ENCODE peak calls at places on chromosomes 6 and 20, in six cellular contexts. One of them, this sample, is unnamed.

GRCh38 chr20:48718914-48719578 is 108.8 kb downstream of the PREX1 start:
- DNase-seq in stimulated activated CD4-positive, alpha-beta T cell treated with anti-CD3 and anti-CD28 coated beads, Interleukin-15, amount 100 ng/mL, for 1 hour: no peak
- DNase-seq in caudate nucleus: no peak
- DNase-seq in psoas muscle: no peak
- DNase-seq in heart left ventricle: no peak
- DNase-seq in activated naive CD8-positive, alpha-beta T cell treated with anti-CD3 and anti-CD28 coated beads, Interleukin-2, amount 50 U/mL, for 24 hours: peak; percentile 69
- DNase-seq in this sample: peak; percentile 47

GRCh38 chr6:33061987-33062386 is 11.5 kb downstream of the HLA-DPA1 start:
- DNase-seq in psoas muscle: no peak
- DNase-seq in activated naive CD8-positive, alpha-beta T cell treated with anti-CD3 and anti-CD28 coated beads, Interleukin-2, amount 50 U/mL, for 24 hours: no peak
- DNase-seq in stimulated activated CD4-positive, alpha-beta T cell treated with anti-CD3 and anti-CD28 coated beads, Interleukin-15, amount 100 ng/mL, for 1 hour: no peak
- DNase-seq in heart left ventricle: no peak
- DNase-seq in caudate nucleus: no peak
- DNase-seq in this sample: peak; percentile 47

GRCh38 chr20:64165866-64166600 is 1.8 kb downstream of the MYT1 start:
- DNase-seq in psoas muscle: no peak
- DNase-seq in caudate nucleus: no peak
- DNase-seq in heart left ventricle: no peak
- DNase-seq in stimulated activated CD4-positive, alpha-beta T cell treated with anti-CD3 and anti-CD28 coated beads, Interleukin-15, amount 100 ng/mL, for 1 hour: no peak
- DNase-seq in activated naive CD8-positive, alpha-beta T cell treated with anti-CD3 and anti-CD28 coated beads, Interleukin-2, amount 50 U/mL, for 24 hours: no peak
- DNase-seq in this sample: no peak

GRCh38 chr6:104682722-104683643 is 176.7 kb downstream of the HACE1 start:
- DNase-seq in stimulated activated CD4-positive, alpha-beta T cell treated with anti-CD3 and anti-CD28 coated beads, Interleukin-15, amount 100 ng/mL, for 1 hour: peak; percentile 28
- DNase-seq in heart left ventricle: peak; percentile 39
- DNase-seq in activated naive CD8-positive, alpha-beta T cell treated with anti-CD3 and anti-CD28 coated beads, Interleukin-2, amount 50 U/mL, for 24 hours: peak; percentile 82
- DNase-seq in caudate nucleus: no peak
- DNase-seq in psoas muscle: peak; percentile 54
- DNase-seq in this sample: peak; percentile 74

GRCh38 chr6:112595201-112595600 is 248.1 kb downstream of the RFPL4B start:
- DNase-seq in stimulated activated CD4-positive, alpha-beta T cell treated with anti-CD3 and anti-CD28 coated beads, Interleukin-15, amount 100 ng/mL, for 1 hour: no peak
- DNase-seq in caudate nucleus: no peak
- DNase-seq in heart left ventricle: no peak
- DNase-seq in activated naive CD8-positive, alpha-beta T cell treated with anti-CD3 and anti-CD28 coated beads, Interleukin-2, amount 50 U/mL, for 24 hours: no peak
- DNase-seq in psoas muscle: no peak
- DNase-seq in this sample: no peak

GRCh38 chr6:155117266-155117665 is 122.2 kb downstream of the TIAM2 start:
- DNase-seq in psoas muscle: no peak
- DNase-seq in stimulated activated CD4-positive, alpha-beta T cell treated with anti-CD3 and anti-CD28 coated beads, Interleukin-15, amount 100 ng/mL, for 1 hour: no peak
- DNase-seq in caudate nucleus: no peak
- DNase-seq in activated naive CD8-positive, alpha-beta T cell treated with anti-CD3 and anti-CD28 coated beads, Interleukin-2, amount 50 U/mL, for 24 hours: no peak
- DNase-seq in heart left ventricle: no peak
- DNase-seq in this sample: peak; percentile 75

GRCh38 chr6:151493495-151494234 is at the start of gene CCDC170:
- DNase-seq in activated naive CD8-positive, alpha-beta T cell treated with anti-CD3 and anti-CD28 coated beads, Interleukin-2, amount 50 U/mL, for 24 hours: peak; percentile 15
- DNase-seq in stimulated activated CD4-positive, alpha-beta T cell treated with anti-CD3 and anti-CD28 coated beads, Interleukin-15, amount 100 ng/mL, for 1 hour: no peak
- DNase-seq in heart left ventricle: peak; percentile 62
- DNase-seq in caudate nucleus: no peak
- DNase-seq in psoas muscle: peak; percentile 66
- DNase-seq in this sample: peak; percentile 36

GRCh38 chr20:51926670-51927305 is 124.5 kb upstream of the SALL4 start:
- DNase-seq in caudate nucleus: no peak
- DNase-seq in stimulated activated CD4-positive, alpha-beta T cell treated with anti-CD3 and anti-CD28 coated beads, Interleukin-15, amount 100 ng/mL, for 1 hour: no peak
- DNase-seq in activated naive CD8-positive, alpha-beta T cell treated with anti-CD3 and anti-CD28 coated beads, Interleukin-2, amount 50 U/mL, for 24 hours: no peak
- DNase-seq in psoas muscle: no peak
- DNase-seq in heart left ventricle: no peak
- DNase-seq in this sample: peak; percentile 47

GRCh38 chr6:127475823-127476176 is 16.6 kb upstream of the KIAA0408 start:
- DNase-seq in activated naive CD8-positive, alpha-beta T cell treated with anti-CD3 and anti-CD28 coated beads, Interleukin-2, amount 50 U/mL, for 24 hours: no peak
- DNase-seq in stimulated activated CD4-positive, alpha-beta T cell treated with anti-CD3 and anti-CD28 coated beads, Interleukin-15, amount 100 ng/mL, for 1 hour: no peak
- DNase-seq in heart left ventricle: no peak
- DNase-seq in psoas muscle: peak; percentile 42
- DNase-seq in caudate nucleus: no peak
- DNase-seq in this sample: no peak

GRCh38 chr6:5025911-5026819 is 22.3 kb upstream of the RPP40 start:
- DNase-seq in activated naive CD8-positive, alpha-beta T cell treated with anti-CD3 and anti-CD28 coated beads, Interleukin-2, amount 50 U/mL, for 24 hours: no peak
- DNase-seq in stimulated activated CD4-positive, alpha-beta T cell treated with anti-CD3 and anti-CD28 coated beads, Interleukin-15, amount 100 ng/mL, for 1 hour: no peak
- DNase-seq in caudate nucleus: no peak
- DNase-seq in psoas muscle: peak; percentile 67
- DNase-seq in heart left ventricle: peak; percentile 64
- DNase-seq in this sample: peak; percentile 53

GRCh38 chr20:62666736-62667529 is 24.6 kb downstream of the SLCO4A1 start:
- DNase-seq in caudate nucleus: no peak
- DNase-seq in activated naive CD8-positive, alpha-beta T cell treated with anti-CD3 and anti-CD28 coated beads, Interleukin-2, amount 50 U/mL, for 24 hours: no peak
- DNase-seq in stimulated activated CD4-positive, alpha-beta T cell treated with anti-CD3 and anti-CD28 coated beads, Interleukin-15, amount 100 ng/mL, for 1 hour: no peak
- DNase-seq in psoas muscle: peak; percentile 70
- DNase-seq in heart left ventricle: peak; percentile 78
- DNase-seq in this sample: peak; percentile 26

GRCh38 chr20:36349384-36350170 is 43.4 kb downstream of the DLGAP4 start:
- DNase-seq in stimulated activated CD4-positive, alpha-beta T cell treated with anti-CD3 and anti-CD28 coated beads, Interleukin-15, amount 100 ng/mL, for 1 hour: no peak
- DNase-seq in psoas muscle: peak; percentile 27
- DNase-seq in heart left ventricle: no peak
- DNase-seq in caudate nucleus: no peak
- DNase-seq in activated naive CD8-positive, alpha-beta T cell treated with anti-CD3 and anti-CD28 coated beads, Interleukin-2, amount 50 U/mL, for 24 hours: no peak
- DNase-seq in this sample: peak; percentile 92

GRCh38 chr6:44738652-44739141 is 351.2 kb downstream of the CDC5L start:
- DNase-seq in stimulated activated CD4-positive, alpha-beta T cell treated with anti-CD3 and anti-CD28 coated beads, Interleukin-15, amount 100 ng/mL, for 1 hour: no peak
- DNase-seq in activated naive CD8-positive, alpha-beta T cell treated with anti-CD3 and anti-CD28 coated beads, Interleukin-2, amount 50 U/mL, for 24 hours: no peak
- DNase-seq in psoas muscle: peak; percentile 57
- DNase-seq in heart left ventricle: no peak
- DNase-seq in caudate nucleus: no peak
- DNase-seq in this sample: peak; percentile 42

GRCh38 chr20:555933-556332 is 12.3 kb upstream of the CSNK2A1 start:
- DNase-seq in psoas muscle: no peak
- DNase-seq in heart left ventricle: peak; percentile 81
- DNase-seq in stimulated activated CD4-positive, alpha-beta T cell treated with anti-CD3 and anti-CD28 coated beads, Interleukin-15, amount 100 ng/mL, for 1 hour: no peak
- DNase-seq in activated naive CD8-positive, alpha-beta T cell treated with anti-CD3 and anti-CD28 coated beads, Interleukin-2, amount 50 U/mL, for 24 hours: no peak
- DNase-seq in caudate nucleus: no peak
- DNase-seq in this sample: no peak

GRCh38 chr6:140340795-140341194 is 966.3 kb upstream of the CITED2 start:
- DNase-seq in stimulated activated CD4-positive, alpha-beta T cell treated with anti-CD3 and anti-CD28 coated beads, Interleukin-15, amount 100 ng/mL, for 1 hour: no peak
- DNase-seq in heart left ventricle: no peak
- DNase-seq in psoas muscle: no peak
- DNase-seq in activated naive CD8-positive, alpha-beta T cell treated with anti-CD3 and anti-CD28 coated beads, Interleukin-2, amount 50 U/mL, for 24 hours: no peak
- DNase-seq in caudate nucleus: no peak
- DNase-seq in this sample: no peak

GRCh38 chr20:13857961-13858360 is 73.1 kb downstream of the NDUFAF5 start:
- DNase-seq in heart left ventricle: no peak
- DNase-seq in caudate nucleus: no peak
- DNase-seq in activated naive CD8-positive, alpha-beta T cell treated with anti-CD3 and anti-CD28 coated beads, Interleukin-2, amount 50 U/mL, for 24 hours: no peak
- DNase-seq in psoas muscle: no peak
- DNase-seq in stimulated activated CD4-positive, alpha-beta T cell treated with anti-CD3 and anti-CD28 coated beads, Interleukin-15, amount 100 ng/mL, for 1 hour: no peak
- DNase-seq in this sample: no peak

GRCh38 chr6:75602897-75603395 is 1.3 kb downstream of the SENP6 start:
- DNase-seq in activated naive CD8-positive, alpha-beta T cell treated with anti-CD3 and anti-CD28 coated beads, Interleukin-2, amount 50 U/mL, for 24 hours: no peak
- DNase-seq in caudate nucleus: no peak
- DNase-seq in heart left ventricle: no peak
- DNase-seq in psoas muscle: no peak
- DNase-seq in stimulated activated CD4-positive, alpha-beta T cell treated with anti-CD3 and anti-CD28 coated beads, Interleukin-15, amount 100 ng/mL, for 1 hour: no peak
- DNase-seq in this sample: no peak

GRCh38 chr6:27161946-27162603 is 85.4 kb upstream of the PRSS16 start:
- DNase-seq in stimulated activated CD4-positive, alpha-beta T cell treated with anti-CD3 and anti-CD28 coated beads, Interleukin-15, amount 100 ng/mL, for 1 hour: no peak
- DNase-seq in heart left ventricle: no peak
- DNase-seq in psoas muscle: no peak
- DNase-seq in activated naive CD8-positive, alpha-beta T cell treated with anti-CD3 and anti-CD28 coated beads, Interleukin-2, amount 50 U/mL, for 24 hours: peak; percentile 55
- DNase-seq in caudate nucleus: no peak
- DNase-seq in this sample: peak; percentile 87

GRCh38 chr20:23869520-23869919 is 10.0 kb downstream of the CST5 start:
- DNase-seq in stimulated activated CD4-positive, alpha-beta T cell treated with anti-CD3 and anti-CD28 coated beads, Interleukin-15, amount 100 ng/mL, for 1 hour: no peak
- DNase-seq in psoas muscle: no peak
- DNase-seq in activated naive CD8-positive, alpha-beta T cell treated with anti-CD3 and anti-CD28 coated beads, Interleukin-2, amount 50 U/mL, for 24 hours: no peak
- DNase-seq in caudate nucleus: no peak
- DNase-seq in heart left ventricle: no peak
- DNase-seq in this sample: no peak

This sample was measured in ELR.